ENCODE peak calls at places on chromosomes 16 and 17, in six cellular contexts. F is ELR, S is endothelial cell, H is HuH-7.5, T is astrocyte of the spinal cord, Q is mesendoderm. Z is an unnamed sample.

GRCh38 chr16:89135166-89135565 is 36.4 kb upstream of the CDH15 start:
- DNase-seq in F (no peak), S (no peak), H (no peak), T (no peak), Q (no peak), Z (no peak)

GRCh38 chr16:88846088-88846487 is 10.7 kb downstream of the GALNS start:
- DNase-seq in F (peak; percentile 54), S (no peak), H (no peak), T (no peak), Q (no peak), Z (no peak)

GRCh38 chr16:23699100-23699499 is 13.9 kb downstream of the ERN2 start:
- DNase-seq in F (no peak), S (no peak), H (no peak), T (no peak), Q (no peak), Z (no peak)

GRCh38 chr17:72302735-72303134 is 181.9 kb downstream of the SOX9 start:
- DNase-seq in F (no peak), S (no peak), H (no peak), T (no peak), Q (no peak), Z (no peak)

GRCh38 chr17:77027271-77027670 is 113.5 kb upstream of the SEC14L1 start:
- DNase-seq in F (no peak), S (no peak), H (no peak), T (no peak), Q (no peak), Z (no peak)

GRCh38 chr16:8967437-8967821 is 3.7 kb upstream of the USP7 start:
- DNase-seq in F (no peak), S (no peak), H (no peak), T (no peak), Q (peak; percentile 55), Z (no peak)

GRCh38 chr16:31487720-31488629 is 5.1 kb downstream of the SLC5A2 start:
- DNase-seq in F (peak; percentile 53), S (no peak), H (peak; percentile 83), T (no peak), Q (peak; percentile 53), Z (peak; percentile 51)

GRCh38 chr17:64166876-64167275 is 36.9 kb upstream of the ERN1 start:
- DNase-seq in F (no peak), S (no peak), H (no peak), T (no peak), Q (no peak), Z (no peak)

GRCh38 chr17:35666967-35667552 is 64.4 kb upstream of the RASL10B start:
- DNase-seq in F (peak; percentile 46), S (no peak), H (no peak), T (no peak), Q (peak; percentile 26), Z (no peak)

GRCh38 chr17:58630883-58631522 is 60.8 kb downstream of the TEX14 start:
- DNase-seq in F (peak; percentile 98), S (peak; percentile 46), H (no peak), T (no peak), Q (peak; percentile 96), Z (peak; percentile 8)

GRCh38 chr17:45314761-45315549 is 1.9 kb downstream of the MAP3K14 start:
- DNase-seq in F (peak; percentile 67), S (no peak), H (no peak), T (no peak), Q (no peak), Z (no peak)

GRCh38 chr17:57099165-57099564 is 14.1 kb downstream of the AKAP1 start:
- DNase-seq in F (no peak), S (no peak), H (no peak), T (no peak), Q (no peak), Z (no peak)

GRCh38 chr17:77489239-77489897 is 348.6 kb downstream of the SEC14L1 start:
- DNase-seq in F (no peak), S (no peak), H (no peak), T (no peak), Q (no peak), Z (no peak)

GRCh38 chr16:79982862-79983261 is 382.3 kb upstream of the MAF start:
- DNase-seq in F (no peak), S (no peak), H (no peak), T (no peak), Q (no peak), Z (no peak)

Z was measured in stimulated activated CD8-positive, alpha-beta memory T cell treated with anti-CD3 and anti-CD28 coated beads, Interleukin-12 subunit alpha, Interleukin-12 subunit beta, amount 100 ng/mL, for 1 hour.